ENCODE peak calls at places on chromosomes 13 and 19, in seven cellular contexts. U is HTR-8/SVneo; E is activated naive CD8-positive, alpha-beta T cell treated with anti-CD3 and anti-CD28 coated beads, Interleukin-2, amount 50 U/mL, for 24 hours; P is NCI-H774; A is A673; N is ureter; X is stimulated activated CD8-positive, alpha-beta memory T cell treated with anti-CD3 and anti-CD28 coated beads, Interleukin-15, amount 100 ng/mL, for 1 hour. I is an unnamed sample.

GRCh38 chr13:111852701-111853100 is 214.2 kb upstream of the SOX1 start:
- DNase-seq in X (no peak), A (no peak), P (peak), N (no peak), U (no peak), E (no peak), I (no peak)

GRCh38 chr19:12703056-12703455 is 6.6 kb upstream of the FBXW9 start:
- DNase-seq in N (no peak), X (no peak), A (peak), U (peak), P (no peak), E (peak), I (peak)

GRCh38 chr13:29438772-29439171 is 156.7 kb downstream of the SLC7A1 start:
- DNase-seq in X (no peak), E (no peak), P (no peak), A (no peak), U (no peak), N (no peak), I (no peak)

GRCh38 chr19:39563408-39563807 is 23.4 kb upstream of the EID2 start:
- DNase-seq in U (no peak), E (no peak), N (no peak), X (no peak), A (no peak), P (no peak), I (no peak)

GRCh38 chr19:40611096-40611495 is 9.9 kb downstream of the LTBP4 start:
- DNase-seq in X (no peak), N (peak), E (no peak), P (no peak), A (no peak), U (no peak), I (no peak)

GRCh38 chr19:41521860-41522555 is 54.0 kb upstream of the CEACAM21 start:
- DNase-seq in E (peak), P (no peak), X (no peak), U (no peak), N (no peak), A (peak), I (no peak)

GRCh38 chr19:30227661-30228112 is 144.5 kb upstream of the ZNF536 start:
- DNase-seq in X (no peak), E (peak), U (peak), A (peak), N (peak), P (peak), I (peak)

GRCh38 chr13:72839831-72840426 is 58.0 kb downstream of the PIBF1 start:
- DNase-seq in U (peak), A (peak), N (peak), P (peak), E (peak), X (no peak), I (peak)

GRCh38 chr13:106941779-106942178 is 373.8 kb upstream of the ARGLU1 start:
- DNase-seq in U (no peak), N (no peak), P (no peak), X (no peak), A (no peak), E (no peak), I (no peak)

GRCh38 chr19:45276284-45276687 is 25.2 kb downstream of the MARK4 start:
- DNase-seq in P (no peak), N (no peak), A (peak), E (no peak), X (no peak), U (no peak), I (no peak)

GRCh38 chr13:86757236-86757978 is 913.8 kb upstream of the SLITRK5 start:
- DNase-seq in P (no peak), E (no peak), N (no peak), A (no peak), X (no peak), U (no peak), I (no peak)

I was measured in AG08396.